ENCODE peak calls at places on chromosomes 16 and 17, in five cellular contexts. B is upper lobe of right lung, Y is heart right ventricle, F is cardiac muscle cell, K is neural progenitor cell. G is an unnamed sample.

GRCh38 chr17:38461683-38462082 is 33.4 kb downstream of the ARHGAP23 start:
- DNase-seq in B (no peak), Y (no peak), F (no peak), K (no peak), G (no peak)

GRCh38 chr17:78391843-78392242 is 13.4 kb downstream of the PGS1 start:
- DNase-seq in B (no peak), Y (no peak), F (no peak), K (no peak), G (no peak)

GRCh38 chr16:57284206-57284951 is at the start of gene PLLP:
- DNase-seq in B (peak; percentile 85), Y (peak; percentile 40), F (peak; percentile 57), K (peak; percentile 69), G (no peak)

GRCh38 chr16:75921281-75921680 is 195.0 kb upstream of the CPHXL start:
- DNase-seq in B (no peak), Y (no peak), F (no peak), K (no peak), G (no peak)

GRCh38 chr16:52547001-52547833 is at the start of gene TOX3:
- DNase-seq in B (peak; percentile 65), Y (peak; percentile 10), F (peak; percentile 48), K (peak; percentile 92), G (no peak)

GRCh38 chr16:81785138-81785924 is 6.2 kb downstream of the PLCG2 start:
- DNase-seq in B (no peak), Y (no peak), F (no peak), K (no peak), G (no peak)

GRCh38 chr16:54359086-54359485 is 72.5 kb upstream of the IRX3 start:
- DNase-seq in B (no peak), Y (no peak), F (no peak), K (peak; percentile 28), G (no peak)

GRCh38 chr16:28301154-28301553 is 8.8 kb downstream of the SBK1 start:
- DNase-seq in B (no peak), Y (no peak), F (no peak), K (no peak), G (no peak)

GRCh38 chr16:75074920-75075687 is 41.5 kb downstream of the LDHD start:
- DNase-seq in B (no peak), Y (no peak), F (no peak), K (no peak), G (peak; percentile 90)

GRCh38 chr16:24036614-24037013 is 200.8 kb downstream of the PRKCB start:
- DNase-seq in B (no peak), Y (no peak), F (peak; percentile 65), K (peak; percentile 61), G (no peak)
- H3K4me3 ChIP-seq in B (no peak overlapping the region), Y (no peak overlapping the region), F (no peak overlapping the region), K (no peak overlapping the region), G (no peak overlapping the region)

GRCh38 chr16:55832788-55833583 is at the start of gene CES1:
- DNase-seq in B (peak; percentile 94), Y (peak; percentile 68), F (peak; percentile 2), K (peak; percentile 88), G (no peak)
- H3K4me3 ChIP-seq in B (peak within 1 kb of the TSS; percentile 42), Y (peak within 1 kb of the TSS; percentile 24), F (no peak within 1 kb of the TSS), K (no peak within 1 kb of the TSS), G (no peak within 1 kb of the TSS)

GRCh38 chr17:36939944-36940312 is 2.7 kb downstream of the LHX1 start:
- DNase-seq in B (no peak), Y (no peak), F (no peak), K (peak; percentile 44), G (no peak)
- H3K4me3 ChIP-seq in B (no peak overlapping the region), Y (no peak overlapping the region), F (peak overlapping the region; percentile 42), K (no peak overlapping the region), G (no peak overlapping the region)

GRCh38 chr17:63973247-63973646 is 529 bp upstream of the SCN4A start:
- DNase-seq in B (no peak), Y (no peak), F (no peak), K (no peak), G (no peak)

GRCh38 chr17:63973930-63974593 is 1.3 kb upstream of the SCN4A start:
- DNase-seq in B (no peak), Y (no peak), F (no peak), K (no peak), G (no peak)

GRCh38 chr17:63975541-63976092 is 2.9 kb upstream of the SCN4A start:
- DNase-seq in B (no peak), Y (no peak), F (no peak), K (no peak), G (no peak)

GRCh38 chr17:63974594-63975192 is 2.0 kb upstream of the SCN4A start:
- DNase-seq in B (no peak), Y (no peak), F (no peak), K (no peak), G (no peak)

DNA sequence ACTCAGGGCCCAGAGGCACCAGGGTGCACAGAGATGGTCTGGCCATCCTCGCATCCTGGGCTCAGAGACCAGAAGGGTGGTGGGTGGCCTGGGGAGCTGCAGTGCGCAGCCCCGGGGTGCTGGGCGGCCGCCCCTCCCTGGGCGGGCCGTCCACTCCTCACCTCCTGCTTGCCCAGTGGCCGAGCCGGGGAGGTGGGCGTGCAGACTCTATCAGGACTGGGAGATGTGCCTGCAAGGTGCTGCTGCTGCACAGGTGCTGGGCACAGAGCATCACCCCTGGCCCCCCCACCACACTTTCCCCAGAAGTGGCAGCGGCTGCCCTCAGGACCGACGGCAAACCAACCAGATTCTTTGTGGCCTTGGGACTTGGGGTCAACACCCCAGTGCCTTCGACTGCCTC is at the start of gene SCN4A:
- DNase-seq in B (no peak), Y (no peak), F (no peak), K (no peak), G (no peak)
- H3K4me3 ChIP-seq in B (no peak within 1 kb of the TSS), Y (no peak within 1 kb of the TSS), F (no peak within 1 kb of the TSS), K (no peak within 1 kb of the TSS), G (no peak within 1 kb of the TSS)

GRCh38 chr16:1707193-1707790 is 1.3 kb downstream of the MAPK8IP3 start:
- DNase-seq in B (no peak), Y (no peak), F (peak; percentile 16), K (peak; percentile 48), G (no peak)
- H3K4me3 ChIP-seq in B (peak overlapping the region; percentile 98), Y (peak overlapping the region; percentile 80), F (peak overlapping the region; percentile 93), K (peak overlapping the region; percentile 79), G (peak overlapping the region; percentile 99)

DNA sequence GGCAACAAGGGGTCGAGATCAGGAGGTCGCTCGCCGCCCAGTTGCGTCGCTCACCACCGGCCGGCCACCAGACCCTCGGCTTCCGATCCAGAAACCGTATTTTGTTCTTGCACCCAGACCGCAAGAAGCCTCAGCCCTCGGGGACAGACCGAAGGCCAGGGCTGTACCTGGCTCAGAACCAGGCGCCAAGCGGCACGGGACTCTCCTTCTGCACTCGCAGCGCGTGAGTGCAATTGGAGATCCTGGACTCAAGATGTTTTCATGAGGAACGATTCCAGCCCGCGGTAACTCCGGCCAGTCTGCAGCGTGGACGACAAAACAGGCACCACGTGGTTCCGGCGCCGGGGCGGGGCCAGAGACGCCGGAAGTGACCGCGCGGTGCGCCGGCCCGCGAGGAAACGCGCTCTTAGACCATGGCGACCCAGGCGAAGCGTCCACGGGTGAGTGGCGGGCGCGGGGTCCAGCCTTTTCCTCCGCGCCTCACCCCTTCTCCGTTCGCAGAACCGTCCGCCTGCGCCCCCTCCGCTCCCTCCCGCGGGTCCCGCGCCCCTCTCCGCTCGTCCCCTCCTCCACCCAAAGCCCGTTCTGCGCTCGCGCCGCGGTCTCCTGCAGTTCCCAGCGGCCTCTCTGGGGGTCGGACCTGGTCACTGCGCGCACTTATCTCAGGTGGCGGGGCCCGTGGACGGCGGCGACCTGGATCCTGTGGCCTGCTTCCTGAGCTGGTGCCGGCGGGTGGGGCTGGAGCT is at the start of gene SETD6:
- DNase-seq in B (peak; percentile 95), Y (peak; percentile 89), F (peak; percentile 94), K (peak; percentile 93), G (peak; percentile 38)
- H3K4me3 ChIP-seq in B (peak within 1 kb of the TSS; percentile 96), Y (peak within 1 kb of the TSS; percentile 93), F (peak within 1 kb of the TSS; percentile 54), K (peak within 1 kb of the TSS; percentile 68), G (peak within 1 kb of the TSS; percentile 83)

GRCh38 chr17:28043296-28043695 is 819 bp downstream of the NLK start:
- DNase-seq in B (no peak), Y (no peak), F (no peak), K (no peak), G (no peak)

GRCh38 chr17:28045304-28045703 is 2.8 kb downstream of the NLK start:
- DNase-seq in B (no peak), Y (no peak), F (no peak), K (no peak), G (no peak)

GRCh38 chr17:28049071-28049470 is 6.6 kb downstream of the NLK start:
- DNase-seq in B (no peak), Y (no peak), F (no peak), K (no peak), G (no peak)

GRCh38 chr17:28046034-28046825 is 3.8 kb downstream of the NLK start:
- DNase-seq in B (no peak), Y (no peak), F (no peak), K (no peak), G (no peak)

GRCh38 chr17:28047806-28048205 is 5.3 kb downstream of the NLK start:
- DNase-seq in B (no peak), Y (no peak), F (no peak), K (peak; percentile 56), G (no peak)
- H3K4me3 ChIP-seq in B (no peak overlapping the region), Y (no peak overlapping the region), F (no peak overlapping the region), K (peak overlapping the region; percentile 22), G (no peak overlapping the region)

DNA sequence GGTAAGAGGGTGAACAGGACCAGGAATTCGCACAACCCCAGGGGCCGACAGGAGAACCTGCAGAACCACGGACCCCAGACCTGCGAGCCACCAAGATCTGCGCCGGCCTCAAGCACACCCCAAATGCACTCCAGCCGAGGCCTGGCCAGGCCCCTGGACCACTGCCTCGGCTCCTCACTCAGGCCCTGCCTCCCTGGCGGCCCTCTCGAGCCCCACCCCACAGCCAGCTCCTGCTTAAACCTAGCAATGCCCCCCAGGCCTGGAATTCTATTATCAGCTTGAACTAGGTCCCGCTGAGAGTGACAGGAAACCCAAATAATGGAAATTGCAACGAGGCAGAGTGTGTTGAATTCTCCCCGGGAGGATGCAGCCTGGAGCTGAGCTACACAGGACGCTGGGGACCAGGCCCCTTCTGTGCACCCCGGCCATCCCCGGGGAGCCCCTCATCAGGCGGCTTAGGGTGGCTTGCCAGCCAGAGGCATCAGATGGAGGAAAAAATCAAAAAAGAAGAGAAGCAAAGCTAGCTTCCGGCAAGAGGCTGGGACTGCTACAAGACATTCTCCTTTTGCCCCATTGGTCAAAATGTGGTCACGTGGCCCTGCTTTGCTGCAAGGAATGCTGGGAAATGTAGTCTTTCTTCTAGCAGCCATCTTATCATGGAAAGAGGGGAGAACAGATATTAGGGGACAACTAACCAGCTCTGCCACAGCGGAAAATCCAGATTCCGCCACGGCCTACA is 2.4 kb upstream of the ENPP7 start:
- DNase-seq in B (peak; percentile 77), Y (peak; percentile 60), F (peak; percentile 87), K (peak; percentile 91), G (peak; percentile 80)
- H3K4me3 ChIP-seq in B (peak overlapping the region; percentile 50), Y (peak overlapping the region; percentile 56), F (no peak overlapping the region), K (peak overlapping the region; percentile 17), G (peak overlapping the region; percentile 3)

GRCh38 chr17:43402078-43402477 is 3.3 kb downstream of the ARL4D start:
- DNase-seq in B (no peak), Y (no peak), F (no peak), K (no peak), G (no peak)
- H3K4me3 ChIP-seq in B (peak overlapping the region; percentile 73), Y (no peak overlapping the region), F (no peak overlapping the region), K (no peak overlapping the region), G (no peak overlapping the region)

G was measured in GM12864.